ENCODE peak calls at places on chromosomes 2 and 18, in seven cellular contexts. T is GM12865, A is dorsolateral prefrontal cortex, O is AG04450, P is choroid plexus epithelial cell, L is thoracic aorta, V is lower lobe of right lung. N is an unnamed sample.

GRCh38 chr18:12281861-12282260 is 26.2 kb upstream of the TUBB6 start:
- DNase-seq in T (no peak), A (no peak), O (no peak), P (no peak), L (no peak), V (no peak), N (no peak)

GRCh38 chr18:3528251-3528650 is 78.3 kb downstream of the TGIF1 start:
- DNase-seq in T (no peak), A (no peak), O (no peak), P (no peak), L (no peak), V (no peak), N (no peak)

GRCh38 chr2:36800381-36800780 is 103.9 kb downstream of the VIT start:
- DNase-seq in T (no peak), A (peak), O (no peak), P (no peak), L (no peak), V (no peak), N (no peak)

GRCh38 chr2:147600646-147601045 is 244.2 kb upstream of the ACVR2A start:
- DNase-seq in T (no peak), A (no peak), O (no peak), P (no peak), L (no peak), V (no peak), N (no peak)

GRCh38 chr2:75561566-75562512 is 1.1 kb upstream of the EVA1A start:
- DNase-seq in T (no peak), A (no peak), O (no peak), P (peak), L (no peak), V (no peak), N (peak)

GRCh38 chr2:86832334-86833096 is 29.2 kb downstream of the CD8B start:
- DNase-seq in T (no peak), A (no peak), O (no peak), P (no peak), L (no peak), V (no peak), N (no peak)

GRCh38 chr2:181805228-181806038 is 86.1 kb upstream of the ITPRID2 start:
- DNase-seq in T (no peak), A (no peak), O (no peak), P (peak), L (no peak), V (no peak), N (peak)

GRCh38 chr2:16152928-16153753 is 212.8 kb downstream of the MYCN start:
- DNase-seq in T (no peak), A (no peak), O (no peak), P (no peak), L (no peak), V (no peak), N (no peak)

GRCh38 chr2:176473177-176473576 is 203.9 kb downstream of the MTX2 start:
- DNase-seq in T (no peak), A (no peak), O (no peak), P (peak), L (no peak), V (no peak), N (peak)

GRCh38 chr2:107775791-107776190 is 50.9 kb upstream of the RGPD4 start:
- DNase-seq in T (no peak), A (no peak), O (no peak), P (no peak), L (no peak), V (no peak), N (no peak)

GRCh38 chr2:105114551-105114950 is 76.7 kb downstream of the MRPS9 start:
- DNase-seq in T (peak), A (no peak), O (peak), P (peak), L (no peak), V (no peak), N (peak)

GRCh38 chr2:181862583-181863281 is 28.8 kb upstream of the ITPRID2 start:
- DNase-seq in T (no peak), A (no peak), O (no peak), P (no peak), L (no peak), V (no peak), N (no peak)

GRCh38 chr2:94997981-94998920 is 27.3 kb upstream of the MAL start:
- DNase-seq in T (no peak), A (no peak), O (no peak), P (no peak), L (no peak), V (peak), N (no peak)

GRCh38 chr2:101809656-101810055 is 112.1 kb downstream of the MAP4K4 start:
- DNase-seq in T (no peak), A (no peak), O (no peak), P (peak), L (no peak), V (no peak), N (no peak)

GRCh38 chr18:32114293-32114692 is 22.6 kb downstream of the RNF138 start:
- DNase-seq in T (no peak), A (no peak), O (no peak), P (no peak), L (no peak), V (no peak), N (no peak)

GRCh38 chr18:9890191-9890590 is 4.4 kb downstream of the TXNDC2 start:
- DNase-seq in T (no peak), A (no peak), O (no peak), P (no peak), L (no peak), V (no peak), N (no peak)

GRCh38 chr2:9778012-9778411 is 65.3 kb upstream of the TAF1B start:
- DNase-seq in T (no peak), A (no peak), O (no peak), P (no peak), L (no peak), V (peak), N (no peak)

GRCh38 chr2:31137211-31138036 is 816 bp downstream of the GALNT14 start:
- DNase-seq in T (no peak), A (no peak), O (no peak), P (peak), L (no peak), V (no peak), N (no peak)

GRCh38 chr2:239002960-239003932 is 155.4 kb downstream of the TWIST2 start:
- DNase-seq in T (no peak), A (no peak), O (peak), P (peak), L (no peak), V (no peak), N (peak)

GRCh38 chr2:16218651-16219050 is 278.3 kb downstream of the MYCN start:
- DNase-seq in T (peak), A (no peak), O (no peak), P (no peak), L (no peak), V (no peak), N (no peak)

GRCh38 chr18:49368876-49369440 is 91.5 kb downstream of the DYM start:
- DNase-seq in T (no peak), A (no peak), O (no peak), P (peak), L (no peak), V (no peak), N (no peak)

GRCh38 chr2:69890881-69891280 is 2.9 kb upstream of the SNRNP27 start:
- DNase-seq in T (no peak), A (no peak), O (no peak), P (no peak), L (no peak), V (no peak), N (no peak)

GRCh38 chr18:76844742-76845477 is 22.6 kb downstream of the ZNF236 start:
- DNase-seq in T (no peak), A (no peak), O (no peak), P (no peak), L (no peak), V (no peak), N (no peak)

GRCh38 chr2:112636605-112637288 is 9.0 kb upstream of the SLC20A1 start:
- DNase-seq in T (peak), A (no peak), O (no peak), P (no peak), L (no peak), V (no peak), N (no peak)

GRCh38 chr2:44016282-44016681 is 20.5 kb upstream of the LRPPRC start:
- DNase-seq in T (peak), A (no peak), O (peak), P (peak), L (no peak), V (no peak), N (peak)

GRCh38 chr2:216221806-216222205 is 112.7 kb downstream of the XRCC5 start:
- DNase-seq in T (peak), A (no peak), O (no peak), P (peak), L (no peak), V (no peak), N (peak)

GRCh38 chr2:205815645-205816044 is 133.3 kb downstream of the NRP2 start:
- DNase-seq in T (no peak), A (no peak), O (no peak), P (no peak), L (no peak), V (no peak), N (no peak)

GRCh38 chr18:9366126-9366714 is 31.6 kb downstream of the TWSG1 start:
- DNase-seq in T (no peak), A (no peak), O (no peak), P (peak), L (no peak), V (no peak), N (peak)

GRCh38 chr2:194698012-194698411 is 959.0 kb upstream of the SLC39A10 start:
- DNase-seq in T (no peak), A (no peak), O (no peak), P (no peak), L (no peak), V (no peak), N (no peak)

GRCh38 chr2:70111752-70112591 is 24.7 kb downstream of the PCBP1 start:
- DNase-seq in T (no peak), A (no peak), O (no peak), P (peak), L (no peak), V (no peak), N (peak)

GRCh38 chr2:14511541-14511940 is 121.0 kb upstream of the LRATD1 start:
- DNase-seq in T (no peak), A (no peak), O (no peak), P (no peak), L (no peak), V (no peak), N (no peak)

GRCh38 chr2:162839419-162839818 is 852 bp upstream of the KCNH7 start:
- DNase-seq in T (no peak), A (peak), O (no peak), P (no peak), L (no peak), V (no peak), N (no peak)

GRCh38 chr2:171745141-171745540 is 57.9 kb downstream of the DYNC1I2 start:
- DNase-seq in T (no peak), A (no peak), O (no peak), P (no peak), L (no peak), V (no peak), N (no peak)

GRCh38 chr2:238761802-238762373 is 86.0 kb upstream of the TWIST2 start:
- DNase-seq in T (no peak), A (no peak), O (no peak), P (peak), L (no peak), V (no peak), N (peak)

GRCh38 chr2:9740382-9741040 is 102.8 kb upstream of the TAF1B start:
- DNase-seq in T (no peak), A (no peak), O (no peak), P (no peak), L (no peak), V (no peak), N (no peak)

GRCh38 chr2:124822516-124822915 is 797.4 kb downstream of the CNTNAP5 start:
- DNase-seq in T (no peak), A (no peak), O (no peak), P (no peak), L (no peak), V (no peak), N (no peak)

GRCh38 chr2:57479994-57480393 is 566.6 kb upstream of the VRK2 start:
- DNase-seq in T (no peak), A (no peak), O (no peak), P (no peak), L (no peak), V (no peak), N (no peak)

DNA sequence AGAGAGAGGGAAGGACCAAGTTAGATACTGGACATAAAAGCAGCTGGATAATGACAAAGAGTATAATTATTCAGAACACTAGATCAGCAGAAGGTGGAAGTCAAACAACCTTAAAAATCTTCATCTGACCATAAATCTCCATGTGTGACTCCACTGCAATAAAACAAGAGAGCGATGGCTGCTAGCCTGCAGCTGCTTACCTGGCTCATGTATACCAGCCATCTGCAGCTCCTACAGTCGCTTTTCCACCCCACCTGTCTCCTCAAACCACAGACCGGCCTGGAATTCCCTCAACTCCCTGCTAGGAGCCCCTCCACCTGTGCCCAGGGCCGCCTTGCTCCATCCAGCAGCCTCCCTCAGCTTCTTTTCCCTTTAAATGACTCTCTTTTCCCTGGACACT is 64.5 kb downstream of the SLC4A5 start:
- DNase-seq in T (no peak), A (no peak), O (no peak), P (no peak), L (no peak), V (no peak), N (no peak)
- TF ChIP-seq CTCF in T (no peak), A (no peak), O (no peak), P (no peak), L (no peak), V (no peak), N (no peak)

GRCh38 chr2:8575810-8576423 is 105.9 kb upstream of the ID2 start:
- DNase-seq in T (no peak), A (no peak), O (no peak), P (no peak), L (no peak), V (no peak), N (no peak)
- H3K4me3 ChIP-seq in T (no peak), A (peak), O (no peak), P (no peak), L (no peak), V (no peak), N (no peak)

GRCh38 chr2:11837875-11838734 is 91.7 kb downstream of the LPIN1 start:
- DNase-seq in T (no peak), A (no peak), O (no peak), P (no peak), L (no peak), V (no peak), N (no peak)

GRCh38 chr2:11832531-11832930 is 86.1 kb downstream of the LPIN1 start:
- DNase-seq in T (no peak), A (no peak), O (no peak), P (no peak), L (no peak), V (no peak), N (no peak)

GRCh38 chr2:11833601-11834000 is 87.2 kb downstream of the LPIN1 start:
- DNase-seq in T (no peak), A (no peak), O (peak), P (peak), L (no peak), V (no peak), N (peak)

GRCh38 chr2:11836647-11837219 is 90.3 kb downstream of the LPIN1 start:
- DNase-seq in T (no peak), A (no peak), O (no peak), P (no peak), L (no peak), V (no peak), N (no peak)

DNA sequence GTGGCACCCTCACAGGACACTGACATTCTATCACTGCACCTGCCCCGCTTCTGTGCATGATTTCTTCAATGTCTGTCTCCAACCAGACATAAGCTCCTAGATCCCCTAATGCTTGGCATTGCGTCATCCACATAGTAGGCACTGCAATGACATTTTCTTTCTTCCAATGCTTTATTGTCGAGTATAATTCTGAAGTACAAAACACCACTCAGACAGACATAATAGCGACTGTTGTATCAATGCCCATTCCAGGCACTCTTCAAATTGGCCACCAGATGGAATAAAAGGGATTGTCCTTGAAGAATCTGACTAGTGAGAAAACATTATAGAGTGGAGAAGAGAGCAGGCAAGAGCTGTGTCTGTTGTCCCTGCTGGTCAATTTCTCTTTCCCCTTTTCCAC is 89.0 kb downstream of the LPIN1 start:
- DNase-seq in T (no peak), A (no peak), O (no peak), P (peak), L (no peak), V (no peak), N (no peak)
- TF ChIP-seq CTCF in T (no peak), A (no peak), O (peak), P (peak), L (no peak), V (no peak), N (peak)

DNA sequence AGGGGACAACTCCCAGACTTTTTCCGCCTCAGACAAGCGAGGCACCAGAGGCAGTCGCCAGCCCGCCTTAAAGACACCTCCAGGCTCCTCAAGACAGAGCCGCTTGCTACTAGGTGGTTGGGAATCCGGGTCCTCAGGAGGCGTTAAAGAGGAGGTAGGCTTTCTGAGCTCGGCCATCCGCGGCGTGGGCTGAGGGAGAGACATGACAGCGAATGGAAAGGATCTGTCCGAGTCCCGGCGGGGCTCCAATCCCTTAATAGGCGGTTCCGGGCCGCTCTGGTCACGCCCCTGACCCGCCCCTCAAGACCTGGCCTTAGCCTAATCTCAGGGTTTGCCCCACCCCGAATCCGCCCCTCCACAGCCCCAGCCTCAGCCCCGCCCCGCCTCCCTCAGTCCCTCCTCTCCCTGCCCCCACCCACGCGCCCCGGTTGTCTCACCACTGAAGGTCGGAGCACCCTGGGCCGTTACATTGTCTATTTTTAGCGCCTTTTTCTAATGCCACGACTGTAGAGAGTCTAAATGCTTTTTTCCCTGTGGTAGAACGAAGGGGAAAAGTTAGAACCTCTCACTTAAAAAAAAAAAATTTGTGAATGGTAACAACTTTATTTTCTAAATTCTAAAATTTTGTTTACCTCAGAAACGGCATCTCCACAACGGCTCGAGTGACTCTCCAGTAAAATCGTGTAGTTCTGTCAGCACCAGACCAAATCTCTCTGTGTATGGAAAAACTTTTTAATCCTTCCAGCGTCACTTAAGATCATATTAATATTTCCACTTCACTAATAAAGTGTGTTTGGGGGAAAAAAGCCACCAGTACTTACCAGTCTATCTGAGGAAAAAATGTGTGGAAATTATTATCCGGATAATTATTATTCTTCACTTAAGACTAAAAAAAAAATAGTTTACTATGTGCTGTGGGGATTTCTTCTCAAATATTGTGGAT is at the start of gene RAD51AP2:
- DNase-seq in T (peak), A (peak), O (peak), P (peak), L (peak), V (peak), N (peak)
- H3K4me3 ChIP-seq in T (peak), A (peak), O (peak), P (peak), L (peak), V (peak), N (peak)

GRCh38 chr2:96264086-96264485 is 1.7 kb downstream of the TMEM127 start:
- DNase-seq in T (no peak), A (no peak), O (no peak), P (peak), L (no peak), V (no peak), N (no peak)

GRCh38 chr2:96264656-96265348 is 995 bp downstream of the TMEM127 start:
- DNase-seq in T (peak), A (no peak), O (no peak), P (peak), L (no peak), V (peak), N (peak)

GRCh38 chr2:96265349-96265839 is 403 bp downstream of the TMEM127 start:
- DNase-seq in T (no peak), A (peak), O (no peak), P (no peak), L (peak), V (peak), N (peak)

GRCh38 chr2:96267159-96267971 is 1.3 kb downstream of the CIAO1 start:
- DNase-seq in T (peak), A (no peak), O (no peak), P (peak), L (no peak), V (peak), N (peak)

GRCh38 chr2:96265840-96266569 is at the start of the genes CIAO1 and TMEM127:
- DNase-seq in T (peak), A (peak), O (peak), P (peak), L (peak), V (peak), N (peak)
- TF ChIP-seq CTCF in T (no peak), A (peak), O (no peak), P (no peak), L (peak), V (peak), N (peak)

GRCh38 chr2:11581797-11582525 is 48.1 kb downstream of the GREB1 start:
- DNase-seq in T (no peak), A (no peak), O (no peak), P (no peak), L (no peak), V (no peak), N (no peak)
- H3K4me3 ChIP-seq in T (no peak), A (no peak), O (no peak), P (no peak), L (no peak), V (no peak), N (no peak)